ENCODE peak calls at places on chromosomes 13 and 19, in four cellular contexts. F is fibroblast of the conjunctiva, P is NCI-H146, E is iris pigment epithelial cell. X is an unnamed sample.

GRCh38 chr19:13234518-13234917 is 84.3 kb downstream of the IER2 start:
- DNase-seq in F (no peak), P (no peak), E (peak), X (peak)

GRCh38 chr19:2494447-2495129 is 18.7 kb downstream of the GADD45B start:
- DNase-seq in F (no peak), P (no peak), E (peak), X (peak)

GRCh38 chr13:40082644-40083043 is 427.2 kb downstream of the COG6 start:
- DNase-seq in F (no peak), P (no peak), E (no peak), X (no peak)

GRCh38 chr19:46670874-46671273 is 9.9 kb upstream of the DACT3 start:
- DNase-seq in F (no peak), P (no peak), E (peak), X (peak)

GRCh38 chr13:31908696-31909386 is 122.7 kb upstream of the FRY start:
- DNase-seq in F (no peak), P (peak), E (peak), X (no peak)

GRCh38 chr19:1324792-1325567 is 39.3 kb downstream of the EFNA2 start:
- DNase-seq in F (peak), P (peak), E (peak), X (peak)

GRCh38 chr19:32652893-32653625 is 21.9 kb downstream of the ANKRD27 start:
- DNase-seq in F (no peak), P (no peak), E (peak), X (no peak)

GRCh38 chr19:41811981-41812380 is 15.6 kb downstream of the CEACAM3 start:
- DNase-seq in F (no peak), P (no peak), E (no peak), X (no peak)

GRCh38 chr19:17243854-17244617 is 1.7 kb downstream of the NR2F6 start:
- DNase-seq in F (no peak), P (peak), E (no peak), X (peak)

GRCh38 chr13:78401833-78402232 is 201.5 kb downstream of the POU4F1 start:
- DNase-seq in F (no peak), P (no peak), E (no peak), X (no peak)

GRCh38 chr13:46983881-46984280 is 87.0 kb upstream of the HTR2A start:
- DNase-seq in F (no peak), P (no peak), E (peak), X (peak)

GRCh38 chr19:17170538-17171297 is 44.4 kb upstream of the USE1 start:
- DNase-seq in F (no peak), P (no peak), E (peak), X (no peak)

GRCh38 chr13:40777166-40777956 is 6.4 kb upstream of the MRPS31 start:
- DNase-seq in F (no peak), P (peak), E (peak), X (peak)

GRCh38 chr19:47232422-47233211 is 1.6 kb upstream of the BBC3 start:
- DNase-seq in F (no peak), P (no peak), E (peak), X (peak)

GRCh38 chr19:19860756-19861390 is 4.8 kb upstream of the ZNF253 start:
- DNase-seq in F (no peak), P (peak), E (peak), X (no peak)

GRCh38 chr19:5664515-5664914 is 15.8 kb downstream of the MICOS13 start:
- DNase-seq in F (no peak), P (no peak), E (no peak), X (no peak)

GRCh38 chr19:5585461-5586299 is 17.9 kb upstream of the TINCR start:
- DNase-seq in F (no peak), P (no peak), E (peak), X (no peak)

GRCh38 chr13:114047358-114047881 is 73.5 kb upstream of the C13orf46 start:
- DNase-seq in F (no peak), P (peak), E (peak), X (no peak)

GRCh38 chr19:38507551-38508127 is 74.1 kb downstream of the RYR1 start:
- DNase-seq in F (no peak), P (no peak), E (no peak), X (no peak)

GRCh38 chr13:112153364-112153763 is 86.4 kb downstream of the SOX1 start:
- DNase-seq in F (no peak), P (no peak), E (no peak), X (no peak)

GRCh38 chr13:113028336-113029060 is 59.5 kb downstream of the MCF2L start:
- DNase-seq in F (no peak), P (no peak), E (no peak), X (no peak)

X was measured in ELR.